ENCODE peak calls at places on chromosomes 5 and 9, in five cellular contexts. B, K, E, Q and N are unnamed samples.

GRCh38 chr5:152456815-152457443 is 51.9 kb upstream of the NMUR2 start:
- DNase-seq in B (no peak), K (no peak), E (no peak), Q (no peak), N (no peak)

GRCh38 chr5:74927336-74927735 is 61.1 kb upstream of the FAM169A start:
- DNase-seq in B (no peak), K (no peak), E (no peak), Q (no peak), N (no peak)

GRCh38 chr9:101514056-101514455 is 19.6 kb upstream of the RNF20 start:
- DNase-seq in B (no peak), K (no peak), E (no peak), Q (no peak), N (no peak)

GRCh38 chr9:99437145-99437544 is 215.1 kb downstream of the SEC61B start:
- DNase-seq in B (no peak), K (no peak), E (no peak), Q (no peak), N (no peak)

GRCh38 chr9:70409280-70409679 is 5.2 kb downstream of the KLF9 start:
- DNase-seq in B (no peak), K (no peak), E (no peak), Q (no peak), N (no peak)

GRCh38 chr9:136694163-136694864 is 7.1 kb upstream of the AGPAT2 start:
- DNase-seq in B (no peak), K (no peak), E (no peak), Q (peak; percentile 62), N (no peak)

GRCh38 chr5:147818290-147818689 is 13.2 kb downstream of the SPINK1 start:
- DNase-seq in B (no peak), K (no peak), E (no peak), Q (no peak), N (no peak)

GRCh38 chr9:133408042-133408441 is 9.8 kb downstream of the REXO4 start:
- DNase-seq in B (no peak), K (no peak), E (no peak), Q (no peak), N (no peak)

GRCh38 chr5:133249593-133249992 is 197.8 kb downstream of the HSPA4 start:
- DNase-seq in B (no peak), K (no peak), E (no peak), Q (no peak), N (no peak)

GRCh38 chr9:106862115-106862945 is 636 bp upstream of the ZNF462 start:
- DNase-seq in B (peak; percentile 27), K (peak; percentile 45), E (peak; percentile 18), Q (no peak), N (no peak)

GRCh38 chr9:96417051-96417586 is 1.1 kb downstream of the ZNF367 start:
- DNase-seq in B (peak; percentile 89), K (peak; percentile 89), E (peak; percentile 32), Q (peak; percentile 90), N (peak; percentile 27)

GRCh38 chr5:151156732-151157402 is 712 bp downstream of the ANXA6 start:
- DNase-seq in B (no peak), K (no peak), E (no peak), Q (no peak), N (no peak)

GRCh38 chr9:19087601-19088000 is 15.1 kb downstream of the HAUS6 start:
- DNase-seq in B (peak; percentile 49), K (no peak), E (no peak), Q (no peak), N (no peak)

GRCh38 chr5:97508864-97509263 is 325.8 kb upstream of the RIOK2 start:
- DNase-seq in B (no peak), K (no peak), E (no peak), Q (no peak), N (no peak)

GRCh38 chr5:105907016-105907415 is 1763.7 kb downstream of the EFNA5 start:
- DNase-seq in B (no peak), K (no peak), E (no peak), Q (no peak), N (no peak)